ENCODE peak calls at places on chromosomes 16 and 17, in nine cellular contexts. One of them, this sample, is unnamed.

GRCh38 chr17:31527606-31528005 is 136.1 kb downstream of the RAB11FIP4 start:
- DNase-seq in uterus: no peak
- DNase-seq in naive thymus-derived CD4-positive, alpha-beta T cell: no peak
- DNase-seq in left ventricle myocardium inferior: no peak
- DNase-seq in tibial nerve: no peak
- DNase-seq in neural progenitor cell: no peak
- DNase-seq in A549: no peak
- DNase-seq in psoas muscle: no peak
- DNase-seq in PC-9: no peak
- DNase-seq in this sample: no peak

GRCh38 chr17:38464251-38464722 is 36.0 kb downstream of the ARHGAP23 start:
- DNase-seq in left ventricle myocardium inferior: peak; percentile 68
- DNase-seq in PC-9: no peak
- DNase-seq in tibial nerve: peak; percentile 45
- DNase-seq in A549: no peak
- DNase-seq in psoas muscle: peak; percentile 72
- DNase-seq in neural progenitor cell: no peak
- DNase-seq in naive thymus-derived CD4-positive, alpha-beta T cell: no peak
- DNase-seq in uterus: peak; percentile 67
- DNase-seq in this sample: no peak

GRCh38 chr17:8108972-8109668 is 9.2 kb downstream of the ALOXE3 start:
- DNase-seq in PC-9: no peak
- DNase-seq in tibial nerve: no peak
- DNase-seq in psoas muscle: no peak
- DNase-seq in naive thymus-derived CD4-positive, alpha-beta T cell: no peak
- DNase-seq in neural progenitor cell: no peak
- DNase-seq in uterus: no peak
- DNase-seq in left ventricle myocardium inferior: no peak
- DNase-seq in A549: no peak
- DNase-seq in this sample: no peak

GRCh38 chr17:74678541-74678940 is 34.2 kb downstream of the CD300LF start:
- DNase-seq in tibial nerve: no peak
- DNase-seq in A549: no peak
- DNase-seq in naive thymus-derived CD4-positive, alpha-beta T cell: no peak
- DNase-seq in PC-9: no peak
- DNase-seq in left ventricle myocardium inferior: no peak
- DNase-seq in neural progenitor cell: no peak
- DNase-seq in uterus: no peak
- DNase-seq in psoas muscle: no peak
- DNase-seq in this sample: no peak

GRCh38 chr17:35713069-35713728 is 18.2 kb upstream of the RASL10B start:
- DNase-seq in tibial nerve: peak; percentile 26
- DNase-seq in psoas muscle: peak; percentile 16
- DNase-seq in A549: no peak
- DNase-seq in PC-9: no peak
- DNase-seq in naive thymus-derived CD4-positive, alpha-beta T cell: no peak
- DNase-seq in left ventricle myocardium inferior: no peak
- DNase-seq in neural progenitor cell: no peak
- DNase-seq in uterus: no peak
- DNase-seq in this sample: no peak

GRCh38 chr16:73040136-73040535 is 7.8 kb downstream of the ZFHX3 start:
- DNase-seq in PC-9: no peak
- DNase-seq in tibial nerve: no peak
- DNase-seq in neural progenitor cell: peak; percentile 57
- DNase-seq in left ventricle myocardium inferior: no peak
- DNase-seq in uterus: no peak
- DNase-seq in psoas muscle: no peak
- DNase-seq in naive thymus-derived CD4-positive, alpha-beta T cell: no peak
- DNase-seq in A549: no peak
- DNase-seq in this sample: no peak

GRCh38 chr17:75152523-75152922 is 1.8 kb downstream of the JPT1 start:
- DNase-seq in A549: no peak
- DNase-seq in PC-9: no peak
- DNase-seq in neural progenitor cell: no peak
- DNase-seq in uterus: no peak
- DNase-seq in left ventricle myocardium inferior: no peak
- DNase-seq in naive thymus-derived CD4-positive, alpha-beta T cell: no peak
- DNase-seq in tibial nerve: no peak
- DNase-seq in psoas muscle: no peak
- DNase-seq in this sample: no peak

GRCh38 chr17:64275016-64275415 is 12.0 kb upstream of the TEX2 start:
- DNase-seq in PC-9: no peak
- DNase-seq in left ventricle myocardium inferior: no peak
- DNase-seq in uterus: no peak
- DNase-seq in psoas muscle: no peak
- DNase-seq in tibial nerve: no peak
- DNase-seq in A549: no peak
- DNase-seq in neural progenitor cell: no peak
- DNase-seq in naive thymus-derived CD4-positive, alpha-beta T cell: no peak
- DNase-seq in this sample: no peak

GRCh38 chr17:7538891-7539290 is 10.0 kb upstream of the TNFSF12 start:
- DNase-seq in psoas muscle: no peak
- DNase-seq in PC-9: no peak
- DNase-seq in left ventricle myocardium inferior: no peak
- DNase-seq in tibial nerve: no peak
- DNase-seq in uterus: no peak
- DNase-seq in naive thymus-derived CD4-positive, alpha-beta T cell: no peak
- DNase-seq in A549: no peak
- DNase-seq in neural progenitor cell: no peak
- DNase-seq in this sample: no peak

GRCh38 chr16:83542491-83542890 is 265.3 kb upstream of the HSBP1 start:
- DNase-seq in left ventricle myocardium inferior: no peak
- DNase-seq in A549: no peak
- DNase-seq in tibial nerve: peak; percentile 5
- DNase-seq in uterus: peak; percentile 52
- DNase-seq in PC-9: no peak
- DNase-seq in psoas muscle: peak; percentile 29
- DNase-seq in neural progenitor cell: no peak
- DNase-seq in naive thymus-derived CD4-positive, alpha-beta T cell: no peak
- DNase-seq in this sample: no peak

GRCh38 chr16:22007509-22008214 is at the start of gene MOSMO:
- DNase-seq in uterus: peak; percentile 75
- DNase-seq in naive thymus-derived CD4-positive, alpha-beta T cell: peak; percentile 60
- DNase-seq in left ventricle myocardium inferior: peak; percentile 80
- DNase-seq in A549: peak; percentile 60
- DNase-seq in neural progenitor cell: peak; percentile 83
- DNase-seq in psoas muscle: peak; percentile 82
- DNase-seq in PC-9: peak; percentile 70
- DNase-seq in tibial nerve: peak; percentile 56
- DNase-seq in this sample: peak; percentile 65

GRCh38 chr17:20935740-20936139 is 107.1 kb downstream of the USP22 start:
- DNase-seq in left ventricle myocardium inferior: no peak
- DNase-seq in A549: no peak
- DNase-seq in uterus: no peak
- DNase-seq in neural progenitor cell: no peak
- DNase-seq in tibial nerve: no peak
- DNase-seq in psoas muscle: no peak
- DNase-seq in naive thymus-derived CD4-positive, alpha-beta T cell: no peak
- DNase-seq in PC-9: peak; percentile 73
- DNase-seq in this sample: no peak

GRCh38 chr17:18129041-18129502 is 20.5 kb downstream of the MYO15A start:
- DNase-seq in naive thymus-derived CD4-positive, alpha-beta T cell: no peak
- DNase-seq in neural progenitor cell: no peak
- DNase-seq in psoas muscle: no peak
- DNase-seq in A549: no peak
- DNase-seq in PC-9: peak; percentile 69
- DNase-seq in tibial nerve: no peak
- DNase-seq in uterus: no peak
- DNase-seq in left ventricle myocardium inferior: no peak
- DNase-seq in this sample: no peak

GRCh38 chr17:45326566-45326965 is 9.7 kb upstream of the MAP3K14 start:
- DNase-seq in A549: no peak
- DNase-seq in psoas muscle: no peak
- DNase-seq in left ventricle myocardium inferior: no peak
- DNase-seq in uterus: no peak
- DNase-seq in naive thymus-derived CD4-positive, alpha-beta T cell: no peak
- DNase-seq in neural progenitor cell: no peak
- DNase-seq in tibial nerve: no peak
- DNase-seq in PC-9: no peak
- DNase-seq in this sample: no peak

GRCh38 chr17:1186214-1186820 is 6.5 kb upstream of the ABR start:
- DNase-seq in PC-9: peak; percentile 44
- DNase-seq in left ventricle myocardium inferior: no peak
- DNase-seq in neural progenitor cell: no peak
- DNase-seq in uterus: peak; percentile 35
- DNase-seq in psoas muscle: no peak
- DNase-seq in naive thymus-derived CD4-positive, alpha-beta T cell: no peak
- DNase-seq in tibial nerve: no peak
- DNase-seq in A549: no peak
- DNase-seq in this sample: no peak
- H3K4me1 ChIP-seq in PC-9: no peaks in the 10 kb centered on the region
- H3K4me1 ChIP-seq in left ventricle myocardium inferior: peaks cover 82% of the 10 kb centered on the region
- H3K4me1 ChIP-seq in neural progenitor cell: peaks cover 26% of the 10 kb centered on the region
- H3K4me1 ChIP-seq in uterus: no peaks in the 10 kb centered on the region
- H3K4me1 ChIP-seq in psoas muscle: peaks cover 15% of the 10 kb centered on the region
- H3K4me1 ChIP-seq in naive thymus-derived CD4-positive, alpha-beta T cell: no peaks in the 10 kb centered on the region
- H3K4me1 ChIP-seq in tibial nerve: peaks cover 21% of the 10 kb centered on the region
- H3K4me1 ChIP-seq in A549: peaks cover 4% of the 10 kb centered on the region
- H3K4me1 ChIP-seq in this sample: peaks cover 6% of the 10 kb centered on the region

GRCh38 chr16:3855142-3855541 is 25.4 kb downstream of the CREBBP start:
- DNase-seq in A549: no peak
- DNase-seq in naive thymus-derived CD4-positive, alpha-beta T cell: no peak
- DNase-seq in PC-9: no peak
- DNase-seq in psoas muscle: no peak
- DNase-seq in neural progenitor cell: no peak
- DNase-seq in tibial nerve: no peak
- DNase-seq in uterus: no peak
- DNase-seq in left ventricle myocardium inferior: no peak
- DNase-seq in this sample: no peak

GRCh38 chr16:3859875-3860274 is 20.6 kb downstream of the CREBBP start:
- DNase-seq in PC-9: no peak
- DNase-seq in uterus: no peak
- DNase-seq in psoas muscle: no peak
- DNase-seq in tibial nerve: no peak
- DNase-seq in left ventricle myocardium inferior: no peak
- DNase-seq in neural progenitor cell: no peak
- DNase-seq in naive thymus-derived CD4-positive, alpha-beta T cell: no peak
- DNase-seq in A549: no peak
- DNase-seq in this sample: no peak

GRCh38 chr16:3858809-3859208 is 21.7 kb downstream of the CREBBP start:
- DNase-seq in uterus: no peak
- DNase-seq in tibial nerve: no peak
- DNase-seq in PC-9: no peak
- DNase-seq in A549: no peak
- DNase-seq in neural progenitor cell: no peak
- DNase-seq in naive thymus-derived CD4-positive, alpha-beta T cell: no peak
- DNase-seq in psoas muscle: no peak
- DNase-seq in left ventricle myocardium inferior: no peak
- DNase-seq in this sample: no peak

GRCh38 chr16:3856367-3857141 is 24.0 kb downstream of the CREBBP start:
- DNase-seq in PC-9: no peak
- DNase-seq in naive thymus-derived CD4-positive, alpha-beta T cell: no peak
- DNase-seq in A549: no peak
- DNase-seq in psoas muscle: no peak
- DNase-seq in tibial nerve: no peak
- DNase-seq in neural progenitor cell: peak; percentile 60
- DNase-seq in left ventricle myocardium inferior: no peak
- DNase-seq in uterus: no peak
- DNase-seq in this sample: no peak

GRCh38 chr16:3857189-3858013 is 23.1 kb downstream of the CREBBP start:
- DNase-seq in uterus: peak; percentile 58
- DNase-seq in neural progenitor cell: no peak
- DNase-seq in tibial nerve: peak; percentile 74
- DNase-seq in psoas muscle: peak; percentile 46
- DNase-seq in A549: no peak
- DNase-seq in naive thymus-derived CD4-positive, alpha-beta T cell: no peak
- DNase-seq in PC-9: no peak
- DNase-seq in left ventricle myocardium inferior: no peak
- DNase-seq in this sample: no peak
- H3K27ac ChIP-seq in uterus: peak overlapping the region; percentile 47
- H3K27ac ChIP-seq in neural progenitor cell: peak overlapping the region; percentile 60
- H3K27ac ChIP-seq in tibial nerve: peak overlapping the region; percentile 38
- H3K27ac ChIP-seq in psoas muscle: peak overlapping the region; percentile 76
- H3K27ac ChIP-seq in A549: no peak overlapping the region
- H3K27ac ChIP-seq in naive thymus-derived CD4-positive, alpha-beta T cell: peak overlapping the region; percentile 5
- H3K27ac ChIP-seq in PC-9: no peak overlapping the region
- H3K27ac ChIP-seq in left ventricle myocardium inferior: peak overlapping the region; percentile 25
- H3K27ac ChIP-seq in this sample: no peak overlapping the region

DNA sequence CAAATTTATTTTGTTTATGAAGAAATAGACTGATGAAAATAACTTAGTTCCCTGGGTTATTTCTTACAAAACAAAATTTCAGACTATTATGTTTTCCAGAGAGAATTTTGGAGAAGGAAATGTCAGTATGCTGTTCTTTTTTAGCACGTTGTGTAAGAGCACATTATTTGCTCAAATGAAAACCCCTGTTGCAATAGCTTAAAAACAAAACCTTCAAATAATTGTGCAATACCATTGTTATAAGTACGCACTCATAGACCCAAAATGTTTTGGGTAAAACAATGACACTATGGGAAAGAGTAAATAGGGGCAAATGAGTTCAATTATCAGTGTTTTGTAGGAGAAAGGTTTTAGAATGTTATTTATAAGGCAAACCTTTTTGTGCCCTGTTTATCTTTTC is 18.2 kb downstream of the VMP1 start:
- DNase-seq in uterus: no peak
- DNase-seq in A549: no peak
- DNase-seq in psoas muscle: no peak
- DNase-seq in neural progenitor cell: no peak
- DNase-seq in tibial nerve: no peak
- DNase-seq in PC-9: peak; percentile 49
- DNase-seq in left ventricle myocardium inferior: no peak
- DNase-seq in naive thymus-derived CD4-positive, alpha-beta T cell: no peak
- DNase-seq in this sample: no peak
- H3K4me1 ChIP-seq in uterus: peaks cover 7% of the 10 kb centered on the region
- H3K4me1 ChIP-seq in A549: peaks cover 66% of the 10 kb centered on the region
- H3K4me1 ChIP-seq in psoas muscle: peaks cover 29% of the 10 kb centered on the region
- H3K4me1 ChIP-seq in neural progenitor cell: no peaks in the 10 kb centered on the region
- H3K4me1 ChIP-seq in tibial nerve: peaks cover 16% of the 10 kb centered on the region
- H3K4me1 ChIP-seq in PC-9: peaks cover 20% of the 10 kb centered on the region
- H3K4me1 ChIP-seq in left ventricle myocardium inferior: peaks cover 46% of the 10 kb centered on the region
- H3K4me1 ChIP-seq in naive thymus-derived CD4-positive, alpha-beta T cell: no peaks in the 10 kb centered on the region
- H3K4me1 ChIP-seq in this sample: peaks cover 22% of the 10 kb centered on the region

GRCh38 chr17:76700290-76700626 is 10.5 kb downstream of the MXRA7 start:
- DNase-seq in tibial nerve: no peak
- DNase-seq in uterus: no peak
- DNase-seq in left ventricle myocardium inferior: no peak
- DNase-seq in PC-9: no peak
- DNase-seq in psoas muscle: no peak
- DNase-seq in neural progenitor cell: no peak
- DNase-seq in naive thymus-derived CD4-positive, alpha-beta T cell: no peak
- DNase-seq in A549: no peak
- DNase-seq in this sample: no peak
- H3K27ac ChIP-seq in tibial nerve: peak overlapping the region; percentile 66
- H3K27ac ChIP-seq in uterus: peak overlapping the region; percentile 96
- H3K27ac ChIP-seq in left ventricle myocardium inferior: peak overlapping the region; percentile 98
- H3K27ac ChIP-seq in PC-9: no peak overlapping the region
- H3K27ac ChIP-seq in psoas muscle: peak overlapping the region; percentile 97
- H3K27ac ChIP-seq in neural progenitor cell: no peak overlapping the region
- H3K27ac ChIP-seq in naive thymus-derived CD4-positive, alpha-beta T cell: no peak overlapping the region
- H3K27ac ChIP-seq in A549: no peak overlapping the region
- H3K27ac ChIP-seq in this sample: no peak overlapping the region

This sample was measured in CD4-positive, alpha-beta memory T cell.